ENCODE peak calls at places on chromosomes 12 and 14, in eight cellular contexts. K is endothelial cell of umbilical vein, I is left ventricle myocardium inferior, R is NT2/D1, P is PC-9, Y is tibial nerve, N is HCT116, H is A549. X is an unnamed sample. For H3K4me1, the result is how much of the 10 kb centered on the place peaks cover.

GRCh38 chr12:122754790-122755189 is 2.2 kb downstream of the DENR start:
- DNase-seq in K (no peak), I (no peak), R (no peak), P (no peak), Y (no peak), N (no peak), H (no peak), X (no peak)

GRCh38 chr14:36824854-36825253 is 163.2 kb downstream of the PAX9 start:
- DNase-seq in K (no peak), I (no peak), R (no peak), P (no peak), Y (no peak), N (no peak), H (no peak), X (no peak)

GRCh38 chr14:44657688-44658388 is 150.8 kb upstream of the FSCB start:
- DNase-seq in K (no peak), I (no peak), R (peak), P (peak), Y (no peak), N (no peak), H (no peak), X (no peak)

GRCh38 chr14:50055461-50056228 is 60.7 kb downstream of the VCPKMT start:
- DNase-seq in K (peak), I (no peak), R (no peak), P (no peak), Y (no peak), N (no peak), H (no peak), X (no peak)

GRCh38 chr14:94237046-94237445 is 56.0 kb downstream of the SERPINA10 start:
- DNase-seq in K (no peak), I (no peak), R (no peak), P (no peak), Y (no peak), N (no peak), H (no peak), X (no peak)

GRCh38 chr12:109737111-109737510 is 23.5 kb downstream of the FAM222A start:
- DNase-seq in K (no peak), I (no peak), R (no peak), P (no peak), Y (no peak), N (no peak), H (no peak), X (no peak)

GRCh38 chr12:40034712-40035111 is 71.2 kb downstream of the SLC2A13 start:
- DNase-seq in K (no peak), I (no peak), R (no peak), P (no peak), Y (no peak), N (no peak), H (no peak), X (no peak)

GRCh38 chr12:7160183-7160582 is 29.3 kb upstream of the PEX5 start:
- DNase-seq in K (no peak), I (no peak), R (no peak), P (no peak), Y (no peak), N (no peak), H (no peak), X (no peak)

GRCh38 chr14:94113490-94113889 is 3.0 kb downstream of the IFI27 start:
- DNase-seq in K (peak), I (peak), R (no peak), P (no peak), Y (no peak), N (no peak), H (no peak), X (no peak)

GRCh38 chr12:52200086-52200782 is 8.4 kb upstream of the KRT80 start:
- DNase-seq in K (no peak), I (peak), R (no peak), P (no peak), Y (no peak), N (no peak), H (no peak), X (no peak)

GRCh38 chr12:63918788-63919300 is 74.3 kb downstream of the SRGAP1 start:
- DNase-seq in K (peak), I (no peak), R (no peak), P (peak), Y (no peak), N (no peak), H (peak), X (no peak)

GRCh38 chr14:65167072-65167645 is 64.8 kb upstream of the MAX start:
- DNase-seq in K (no peak), I (no peak), R (no peak), P (no peak), Y (no peak), N (no peak), H (no peak), X (no peak)

GRCh38 chr12:3367750-3368444 is 123.1 kb upstream of the PRMT8 start:
- DNase-seq in K (no peak), I (no peak), R (no peak), P (no peak), Y (no peak), N (no peak), H (no peak), X (no peak)

GRCh38 chr14:57029620-57030253 is 219.5 kb upstream of the OTX2 start:
- DNase-seq in K (no peak), I (no peak), R (peak), P (no peak), Y (no peak), N (no peak), H (no peak), X (no peak)
- H3K4me3 ChIP-seq in K (no peak), I (no peak), R (no peak), P (no peak), Y (no peak), N (no peak), H (no peak), X (no peak)

DNA sequence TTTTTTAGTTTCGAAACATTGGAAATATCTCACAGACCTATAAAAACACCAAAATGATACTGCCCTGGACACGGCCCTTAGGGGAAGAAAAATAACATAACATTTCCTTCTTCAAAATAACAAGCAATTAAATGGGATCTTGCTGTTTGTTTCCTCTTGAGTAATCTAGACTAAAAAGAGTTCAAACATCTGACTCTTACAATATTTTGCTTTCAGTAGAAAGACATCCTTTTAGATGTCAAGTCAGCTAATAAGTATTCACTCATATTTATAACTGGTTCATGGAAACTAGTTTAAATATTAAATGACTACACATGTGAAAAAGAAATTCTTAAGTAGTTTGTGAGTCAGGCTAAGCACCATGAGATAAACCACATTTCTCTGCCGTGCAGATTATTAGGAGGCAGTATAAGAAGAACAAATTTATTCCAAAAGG is 87.4 kb downstream of the EPS8 start:
- DNase-seq in K (peak), I (no peak), R (no peak), P (no peak), Y (no peak), N (no peak), H (no peak), X (no peak)
- H3K4me1 ChIP-seq in K (under half), I (half or more), R (under half), P (under half), Y (under half), N (half or more), H (half or more), X (under half)

GRCh38 chr12:25186038-25186787 is 8.7 kb downstream of the DNAI7 start:
- DNase-seq in K (no peak), I (no peak), R (no peak), P (no peak), Y (no peak), N (no peak), H (no peak), X (no peak)
- H3K4me3 ChIP-seq in K (no peak), I (no peak), R (no peak), P (no peak), Y (no peak), N (no peak), H (no peak), X (no peak)

GRCh38 chr12:19456176-19456575 is 16.9 kb downstream of the AEBP2 start:
- DNase-seq in K (no peak), I (peak), R (no peak), P (no peak), Y (no peak), N (no peak), H (no peak), X (no peak)
- H3K4me1 ChIP-seq in K (under half), I (half or more), R (under half), P (under half), Y (under half), N (under half), H (under half), X (under half)

GRCh38 chr12:100656806-100657205 is 83.3 kb downstream of the GAS2L3 start:
- DNase-seq in K (no peak), I (no peak), R (no peak), P (no peak), Y (no peak), N (no peak), H (no peak), X (no peak)
- H3K4me3 ChIP-seq in K (no peak), I (no peak), R (no peak), P (no peak), Y (no peak), N (no peak), H (no peak), X (no peak)